ENCODE peak calls at places on chromosome 7, in four cellular contexts. One of them, this sample, is unnamed.

GRCh38 chr7:151233111-151233701 is 923 bp downstream of the CHPF2 start:
- DNase-seq in neuronal stem cell: no peak
- DNase-seq in activated gamma-delta T cell treated with anti-CD3 and anti-CD28 coated beads, Interleukin-2, amount 50 U/mL, for 16 hours: peak
- DNase-seq in activated CD4-positive, CD25-positive, alpha-beta regulatory T cell: peak
- DNase-seq in this sample: no peak

GRCh38 chr7:90689256-90689655 is 93.1 kb downstream of the CDK14 start:
- DNase-seq in neuronal stem cell: no peak
- DNase-seq in activated gamma-delta T cell treated with anti-CD3 and anti-CD28 coated beads, Interleukin-2, amount 50 U/mL, for 16 hours: no peak
- DNase-seq in activated CD4-positive, CD25-positive, alpha-beta regulatory T cell: no peak
- DNase-seq in this sample: no peak

GRCh38 chr7:121587454-121587853 is 191.3 kb upstream of the FAM3C start:
- DNase-seq in neuronal stem cell: no peak
- DNase-seq in activated gamma-delta T cell treated with anti-CD3 and anti-CD28 coated beads, Interleukin-2, amount 50 U/mL, for 16 hours: no peak
- DNase-seq in activated CD4-positive, CD25-positive, alpha-beta regulatory T cell: no peak
- DNase-seq in this sample: no peak

GRCh38 chr7:104264281-104264680 is 56.5 kb upstream of the ORC5 start:
- DNase-seq in neuronal stem cell: no peak
- DNase-seq in activated gamma-delta T cell treated with anti-CD3 and anti-CD28 coated beads, Interleukin-2, amount 50 U/mL, for 16 hours: no peak
- DNase-seq in activated CD4-positive, CD25-positive, alpha-beta regulatory T cell: no peak
- DNase-seq in this sample: no peak

GRCh38 chr7:44081266-44081748 is 1.0 kb downstream of the POLM start:
- DNase-seq in neuronal stem cell: no peak
- DNase-seq in activated gamma-delta T cell treated with anti-CD3 and anti-CD28 coated beads, Interleukin-2, amount 50 U/mL, for 16 hours: no peak
- DNase-seq in activated CD4-positive, CD25-positive, alpha-beta regulatory T cell: no peak
- DNase-seq in this sample: no peak

GRCh38 chr7:154353385-154353784 is 301.2 kb downstream of the DPP6 start:
- DNase-seq in neuronal stem cell: no peak
- DNase-seq in activated gamma-delta T cell treated with anti-CD3 and anti-CD28 coated beads, Interleukin-2, amount 50 U/mL, for 16 hours: no peak
- DNase-seq in activated CD4-positive, CD25-positive, alpha-beta regulatory T cell: no peak
- DNase-seq in this sample: peak

GRCh38 chr7:64744680-64745079 is 49.5 kb upstream of the ZNF138 start:
- DNase-seq in neuronal stem cell: no peak
- DNase-seq in activated gamma-delta T cell treated with anti-CD3 and anti-CD28 coated beads, Interleukin-2, amount 50 U/mL, for 16 hours: no peak
- DNase-seq in activated CD4-positive, CD25-positive, alpha-beta regulatory T cell: no peak
- DNase-seq in this sample: no peak

GRCh38 chr7:85070967-85071628 is 115.8 kb downstream of the SEMA3D start:
- DNase-seq in neuronal stem cell: no peak
- DNase-seq in activated gamma-delta T cell treated with anti-CD3 and anti-CD28 coated beads, Interleukin-2, amount 50 U/mL, for 16 hours: no peak
- DNase-seq in activated CD4-positive, CD25-positive, alpha-beta regulatory T cell: no peak
- DNase-seq in this sample: no peak

GRCh38 chr7:16564909-16565426 is 38.3 kb downstream of the LRRC72 start:
- DNase-seq in neuronal stem cell: peak
- DNase-seq in activated gamma-delta T cell treated with anti-CD3 and anti-CD28 coated beads, Interleukin-2, amount 50 U/mL, for 16 hours: no peak
- DNase-seq in activated CD4-positive, CD25-positive, alpha-beta regulatory T cell: no peak
- DNase-seq in this sample: peak

GRCh38 chr7:156791241-156791640 is 101.7 kb downstream of the LMBR1 start:
- DNase-seq in neuronal stem cell: no peak
- DNase-seq in activated gamma-delta T cell treated with anti-CD3 and anti-CD28 coated beads, Interleukin-2, amount 50 U/mL, for 16 hours: no peak
- DNase-seq in activated CD4-positive, CD25-positive, alpha-beta regulatory T cell: no peak
- DNase-seq in this sample: no peak

GRCh38 chr7:13988765-13989137 is 715 bp downstream of the ETV1 start:
- DNase-seq in neuronal stem cell: peak
- DNase-seq in activated gamma-delta T cell treated with anti-CD3 and anti-CD28 coated beads, Interleukin-2, amount 50 U/mL, for 16 hours: no peak
- DNase-seq in activated CD4-positive, CD25-positive, alpha-beta regulatory T cell: no peak
- DNase-seq in this sample: no peak

GRCh38 chr7:148987751-148988512 is 40.4 kb downstream of the PDIA4 start:
- DNase-seq in neuronal stem cell: no peak
- DNase-seq in activated gamma-delta T cell treated with anti-CD3 and anti-CD28 coated beads, Interleukin-2, amount 50 U/mL, for 16 hours: no peak
- DNase-seq in activated CD4-positive, CD25-positive, alpha-beta regulatory T cell: no peak
- DNase-seq in this sample: no peak

GRCh38 chr7:144386741-144387140 is 16.8 kb downstream of the NOBOX start:
- DNase-seq in neuronal stem cell: no peak
- DNase-seq in activated gamma-delta T cell treated with anti-CD3 and anti-CD28 coated beads, Interleukin-2, amount 50 U/mL, for 16 hours: no peak
- DNase-seq in activated CD4-positive, CD25-positive, alpha-beta regulatory T cell: no peak
- DNase-seq in this sample: no peak

GRCh38 chr7:8147004-8147403 is 115.0 kb downstream of the ICA1 start:
- DNase-seq in neuronal stem cell: peak
- DNase-seq in activated gamma-delta T cell treated with anti-CD3 and anti-CD28 coated beads, Interleukin-2, amount 50 U/mL, for 16 hours: no peak
- DNase-seq in activated CD4-positive, CD25-positive, alpha-beta regulatory T cell: no peak
- DNase-seq in this sample: no peak

GRCh38 chr7:79282882-79283602 is 170.4 kb downstream of the MAGI2 start:
- DNase-seq in neuronal stem cell: no peak
- DNase-seq in activated gamma-delta T cell treated with anti-CD3 and anti-CD28 coated beads, Interleukin-2, amount 50 U/mL, for 16 hours: no peak
- DNase-seq in activated CD4-positive, CD25-positive, alpha-beta regulatory T cell: no peak
- DNase-seq in this sample: no peak

This sample was measured in retina.